ENCODE peak calls at places on chromosomes 11 and 22, in nine cellular contexts. W is IMR-90; S is T-cell; G is gastroesophageal sphincter; T is GM23338; E is foreskin keratinocyte; A is GM12878; D is activated CD4-positive, alpha-beta T cell treated with anti-CD3 and anti-CD28 coated beads for 36 hours; M is PC-3. B is an unnamed sample.

GRCh38 chr11:10633261-10633660 is 60.3 kb downstream of the IRAG1 start:
- ATAC-seq in E (no peak), T (peak; percentile 51), M (peak; percentile 68), S (no peak), W (no peak), G (no peak), D (no peak), A (no peak), B (no peak)

GRCh38 chr11:131875611-131876010 is 505.2 kb downstream of the NTM start:
- ATAC-seq in A (no peak), S (no peak), D (no peak), T (no peak), G (peak; percentile 84), W (no peak), M (no peak), E (no peak), B (no peak)

GRCh38 chr11:88494857-88495256 is 157.3 kb upstream of the CTSC start:
- ATAC-seq in M (no peak), T (peak; percentile 86), S (no peak), A (no peak), G (no peak), W (no peak), D (no peak), E (no peak), B (no peak)

GRCh38 chr11:119284344-119285157 is 32.4 kb downstream of the MCAM start:
- ATAC-seq in T (peak; percentile 89), S (peak; percentile 95), D (peak; percentile 94), W (peak; percentile 80), M (peak; percentile 89), A (peak; percentile 93), G (no peak), E (peak; percentile 33), B (peak; percentile 69)

GRCh38 chr11:34680918-34681554 is 60.1 kb downstream of the EHF start:
- ATAC-seq in T (peak; percentile 79), W (peak; percentile 75), G (no peak), M (peak; percentile 87), A (no peak), E (peak; percentile 44), D (no peak), S (no peak), B (no peak)

GRCh38 chr11:78797559-78797958 is 222.9 kb upstream of the NARS2 start:
- ATAC-seq in T (no peak), S (no peak), D (no peak), G (no peak), W (no peak), A (no peak), E (no peak), M (no peak), B (no peak)

GRCh38 chr11:95545116-95545875 is 244.3 kb downstream of the FAM76B start:
- ATAC-seq in A (peak; percentile 62), D (no peak), S (no peak), G (no peak), W (no peak), E (no peak), T (peak; percentile 34), M (no peak), B (no peak)

GRCh38 chr11:57762235-57762866 is 749 bp downstream of the CTNND1 start:
- ATAC-seq in T (peak; percentile 45), M (no peak), S (no peak), A (peak; percentile 9), D (no peak), G (no peak), E (no peak), W (no peak), B (no peak)

GRCh38 chr11:68092411-68092810 is 28.8 kb downstream of the CHKA start:
- ATAC-seq in M (no peak), T (no peak), G (no peak), S (no peak), A (no peak), D (no peak), W (peak; percentile 35), E (no peak), B (no peak)

GRCh38 chr11:94473177-94473799 is 20.4 kb downstream of the MRE11 start:
- ATAC-seq in A (peak; percentile 82), M (no peak), S (no peak), T (peak; percentile 52), G (no peak), D (peak; percentile 75), E (no peak), W (no peak), B (peak; percentile 79)

GRCh38 chr22:28951530-28951929 is 68.2 kb downstream of the ZNRF3 start:
- ATAC-seq in E (no peak), D (no peak), T (no peak), G (no peak), W (no peak), S (no peak), A (no peak), M (no peak), B (no peak)

GRCh38 chr11:95461348-95461747 is 230.3 kb upstream of the SESN3 start:
- ATAC-seq in S (no peak), G (no peak), E (no peak), W (no peak), D (no peak), M (no peak), T (no peak), A (no peak), B (no peak)

GRCh38 chr11:77036398-77036797 is 2.2 kb downstream of the B3GNT6 start:
- ATAC-seq in M (no peak), D (no peak), T (no peak), A (no peak), E (no peak), G (no peak), S (no peak), W (no peak), B (no peak)

GRCh38 chr11:130475426-130476053 is 27.1 kb downstream of the ADAMTS15 start:
- ATAC-seq in D (no peak), S (no peak), W (no peak), G (no peak), T (no peak), M (no peak), E (no peak), A (no peak), B (no peak)

GRCh38 chr11:85825590-85825989 is 14.6 kb upstream of the SYTL2 start:
- ATAC-seq in D (no peak), E (no peak), W (no peak), A (no peak), M (no peak), G (no peak), T (no peak), S (no peak), B (no peak)